ENCODE peak calls at places on chromosomes 6 and 20, in nine cellular contexts. S, O, I, A, M, Q, T, Y and N are unnamed samples.

GRCh38 chr6:4871825-4872224 is 95.6 kb downstream of the CDYL start:
- DNase-seq in S (no peak), O (no peak), I (no peak), A (no peak), M (no peak), Q (no peak), T (no peak), Y (no peak), N (no peak)

GRCh38 chr20:8898823-8899222 is 170.1 kb upstream of the PLCB4 start:
- DNase-seq in S (no peak), O (no peak), I (no peak), A (no peak), M (no peak), Q (no peak), T (no peak), Y (no peak), N (no peak)

GRCh38 chr20:60993647-60994046 is 258.4 kb upstream of the CDH4 start:
- DNase-seq in S (peak; percentile 44), O (no peak), I (peak; percentile 49), A (no peak), M (no peak), Q (no peak), T (no peak), Y (no peak), N (no peak)

GRCh38 chr6:154138806-154139205 is 99.8 kb downstream of the OPRM1 start:
- DNase-seq in S (no peak), O (no peak), I (no peak), A (no peak), M (no peak), Q (no peak), T (no peak), Y (no peak), N (no peak)

GRCh38 chr6:17417817-17418216 is 24.4 kb downstream of the CAP2 start:
- DNase-seq in S (peak; percentile 61), O (no peak), I (peak; percentile 100), A (no peak), M (no peak), Q (no peak), T (no peak), Y (no peak), N (no peak)

GRCh38 chr6:46053034-46053933 is 37.6 kb upstream of the CLIC5 start:
- DNase-seq in S (no peak), O (no peak), I (no peak), A (no peak), M (peak; percentile 88), Q (no peak), T (no peak), Y (no peak), N (no peak)

GRCh38 chr6:157110620-157111019 is 212.7 kb downstream of the TMEM242 start:
- DNase-seq in S (no peak), O (no peak), I (no peak), A (no peak), M (no peak), Q (no peak), T (no peak), Y (no peak), N (no peak)

GRCh38 chr6:119322715-119323350 is 26.7 kb downstream of the MAN1A1 start:
- DNase-seq in S (no peak), O (no peak), I (no peak), A (peak; percentile 68), M (no peak), Q (no peak), T (no peak), Y (peak; percentile 80), N (peak; percentile 34)

DNA sequence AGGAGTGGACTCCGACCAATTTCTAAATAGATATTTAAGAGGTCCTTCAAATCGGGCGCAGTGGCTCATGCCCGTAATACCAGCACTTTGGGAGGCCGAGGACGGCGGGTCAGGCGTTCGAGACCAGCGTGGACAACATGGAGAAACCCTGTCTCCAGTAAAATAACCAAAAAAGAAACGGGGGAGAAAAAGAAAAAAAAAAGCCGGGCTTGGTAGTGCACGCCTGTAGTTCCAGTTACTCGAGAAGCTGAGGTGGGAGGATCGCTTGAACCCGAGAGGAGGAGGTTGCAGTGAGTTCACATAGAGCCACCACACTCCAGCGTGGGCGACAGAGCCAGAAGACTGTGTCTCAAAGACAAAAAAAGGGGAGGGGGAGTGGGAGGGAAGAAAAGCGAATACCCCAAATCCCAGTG is 53.3 kb upstream of the HFE start:
- DNase-seq in S (no peak), O (no peak), I (peak; percentile 67), A (no peak), M (no peak), Q (no peak), T (no peak), Y (no peak), N (no peak)
- H3K4me3 ChIP-seq in S (peak overlapping the region; percentile 68), O (peak overlapping the region; percentile 57), I (peak overlapping the region; percentile 23), A (peak overlapping the region; percentile 70), M (peak overlapping the region; percentile 49), Q (peak overlapping the region; percentile 46), T (peak overlapping the region; percentile 8), Y (peak overlapping the region; percentile 70), N (peak overlapping the region; percentile 66)

DNA sequence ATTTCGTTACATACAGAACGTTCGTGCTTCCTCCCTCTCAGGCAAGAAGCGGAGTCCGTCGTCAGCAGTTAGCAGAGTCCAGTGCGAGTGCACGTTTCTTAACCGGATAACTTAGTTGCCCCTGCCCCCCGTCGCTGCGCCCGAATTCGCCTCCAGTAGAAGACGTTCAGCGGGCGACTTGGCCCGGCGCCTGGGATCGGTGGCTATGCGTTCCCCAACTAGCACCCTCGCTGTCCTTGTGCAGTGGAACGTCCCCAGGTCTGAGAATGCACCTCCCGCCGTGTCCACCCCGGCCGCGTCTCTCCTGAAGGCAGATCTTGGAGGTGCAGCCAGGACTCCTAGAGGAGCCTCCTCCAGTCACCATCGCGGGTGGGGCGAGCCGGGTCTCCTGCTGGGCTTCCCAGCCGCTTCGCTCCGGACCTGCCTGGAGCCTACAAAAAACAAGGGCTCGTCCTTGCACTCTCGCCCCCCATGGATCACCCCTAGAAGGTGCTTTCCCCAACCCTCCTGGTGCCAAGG is 890 bp upstream of the PCSK2 start:
- DNase-seq in S (peak; percentile 42), O (no peak), I (peak; percentile 24), A (no peak), M (no peak), Q (no peak), T (peak; percentile 76), Y (no peak), N (no peak)
- H3K27me3 ChIP-seq in S (peaks cover 35% of the 10 kb centered on the region), O (no peaks in the 10 kb centered on the region), I (peaks cover 9% of the 10 kb centered on the region), A (no peaks in the 10 kb centered on the region), M (peaks cover 30% of the 10 kb centered on the region), Q (no peaks in the 10 kb centered on the region), T (peaks cover 78% of the 10 kb centered on the region), Y (no peaks in the 10 kb centered on the region), N (no peaks in the 10 kb centered on the region)

GRCh38 chr6:2968600-2969135 is 2.7 kb downstream of the SERPINB6 start:
- DNase-seq in S (no peak), O (no peak), I (no peak), A (no peak), M (no peak), Q (no peak), T (no peak), Y (no peak), N (peak; percentile 40)

GRCh38 chr6:2971420-2972218 is at the start of gene SERPINB6:
- DNase-seq in S (peak; percentile 81), O (peak; percentile 94), I (no peak), A (peak; percentile 57), M (peak; percentile 89), Q (peak; percentile 77), T (peak; percentile 93), Y (peak; percentile 62), N (peak; percentile 93)

GRCh38 chr6:2970753-2971419 is 481 bp downstream of the SERPINB6 start:
- DNase-seq in S (peak; percentile 82), O (peak; percentile 90), I (peak; percentile 67), A (peak; percentile 34), M (peak; percentile 68), Q (no peak), T (peak; percentile 97), Y (peak; percentile 75), N (peak; percentile 66)

GRCh38 chr6:2969549-2969948 is 1.8 kb downstream of the SERPINB6 start:
- DNase-seq in S (no peak), O (no peak), I (no peak), A (no peak), M (no peak), Q (no peak), T (no peak), Y (no peak), N (no peak)

GRCh38 chr6:2970034-2970685 is 1.2 kb downstream of the SERPINB6 start:
- DNase-seq in S (no peak), O (no peak), I (no peak), A (no peak), M (no peak), Q (no peak), T (no peak), Y (no peak), N (no peak)
- H3K4me3 ChIP-seq in S (no peak overlapping the region), O (peak overlapping the region; percentile 67), I (no peak overlapping the region), A (peak overlapping the region; percentile 66), M (peak overlapping the region; percentile 63), Q (peak overlapping the region; percentile 72), T (peak overlapping the region; percentile 53), Y (peak overlapping the region; percentile 54), N (peak overlapping the region; percentile 85)

GRCh38 chr6:10429638-10430427 is 15.0 kb upstream of the TFAP2A start:
- DNase-seq in S (peak; percentile 55), O (no peak), I (peak; percentile 89), A (no peak), M (no peak), Q (peak; percentile 42), T (no peak), Y (no peak), N (no peak)

GRCh38 chr6:10434235-10434634 is 19.4 kb upstream of the TFAP2A start:
- DNase-seq in S (no peak), O (no peak), I (peak; percentile 54), A (no peak), M (no peak), Q (no peak), T (no peak), Y (no peak), N (no peak)

GRCh38 chr6:10433322-10433721 is 18.4 kb upstream of the TFAP2A start:
- DNase-seq in S (no peak), O (no peak), I (no peak), A (no peak), M (no peak), Q (no peak), T (no peak), Y (no peak), N (no peak)

GRCh38 chr6:10426781-10427279 is 12.0 kb upstream of the TFAP2A start:
- DNase-seq in S (no peak), O (no peak), I (no peak), A (no peak), M (no peak), Q (no peak), T (no peak), Y (no peak), N (no peak)

DNA sequence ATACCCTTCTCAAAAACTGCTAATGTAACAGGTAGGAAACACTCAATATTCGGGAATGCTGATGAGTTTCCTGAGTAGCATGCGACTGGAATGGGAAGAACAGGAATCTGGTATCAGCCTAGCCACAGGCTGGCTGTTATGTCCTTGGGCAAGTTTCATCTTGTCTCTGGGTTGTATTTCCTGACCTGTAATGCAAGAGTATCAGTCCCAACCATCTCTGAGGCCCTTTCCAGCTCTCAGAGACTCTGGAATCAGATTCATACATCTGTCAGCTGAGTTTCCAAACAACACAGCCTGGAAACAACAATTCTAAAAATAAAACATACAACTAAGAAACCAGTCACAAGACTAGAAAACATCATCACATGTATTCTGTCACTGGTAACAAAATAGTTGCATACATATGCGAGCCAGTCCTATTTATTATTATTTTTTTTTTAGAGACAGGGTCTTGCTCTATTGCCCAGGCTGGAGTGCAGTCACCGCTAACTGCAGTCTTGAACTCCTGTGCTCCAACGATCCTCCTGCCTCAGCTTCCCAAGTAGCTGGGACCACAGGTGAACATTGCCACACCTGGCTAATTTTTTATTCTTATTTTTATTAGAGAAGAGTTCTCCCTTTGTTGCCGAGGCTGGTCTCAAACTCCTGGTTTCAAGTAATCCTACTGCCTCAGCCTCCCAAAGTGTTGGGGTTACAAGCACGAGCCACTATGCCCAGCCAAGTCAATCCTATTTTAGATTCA is 16.7 kb upstream of the TFAP2A start:
- DNase-seq in S (no peak), O (no peak), I (peak; percentile 84), A (no peak), M (no peak), Q (peak; percentile 30), T (no peak), Y (no peak), N (no peak)
- H3K27me3 ChIP-seq in S (peaks cover 26% of the 10 kb centered on the region), O (no peaks in the 10 kb centered on the region), I (no peaks in the 10 kb centered on the region), A (no peaks in the 10 kb centered on the region), M (peaks cover under 1% of the 10 kb centered on the region), Q (no peaks in the 10 kb centered on the region), T (peaks cover 67% of the 10 kb centered on the region), Y (no peaks in the 10 kb centered on the region), N (peaks cover 3% of the 10 kb centered on the region)